ENCODE peak calls at places on chromosome 7, in four cellular contexts. S, E, R and F are unnamed samples.

GRCh38 chr7:133095119-133095671 is 13.3 kb upstream of the CHCHD3 start:
- DNase-seq in E (no peak), S (no peak), R (no peak), F (no peak)

GRCh38 chr7:137882806-137883205 is 36.0 kb upstream of the DGKI start:
- DNase-seq in R (no peak), E (no peak), S (no peak), F (peak)

GRCh38 chr7:55206235-55207029 is 158.7 kb upstream of the LANCL2 start:
- DNase-seq in R (no peak), E (no peak), S (no peak), F (peak)

GRCh38 chr7:3210531-3210930 is 90.5 kb upstream of the SDK1 start:
- DNase-seq in E (no peak), S (no peak), R (no peak), F (no peak)

GRCh38 chr7:13198036-13198435 is 510.6 kb downstream of the ARL4A start:
- DNase-seq in E (no peak), S (no peak), R (no peak), F (no peak)

GRCh38 chr7:159027091-159027802 is 117.4 kb downstream of the VIPR2 start:
- DNase-seq in E (no peak), R (no peak), S (no peak), F (no peak)

GRCh38 chr7:47091141-47091540 is 490.8 kb downstream of the TNS3 start:
- DNase-seq in E (no peak), R (no peak), S (no peak), F (peak)

GRCh38 chr7:48171190-48171589 is at the start of gene ABCA13:
- DNase-seq in S (no peak), R (no peak), E (no peak), F (peak)

GRCh38 chr7:144780071-144780608 is 55.7 kb downstream of the TPK1 start:
- DNase-seq in E (no peak), S (no peak), R (no peak), F (no peak)

GRCh38 chr7:47586925-47587324 is 5.0 kb upstream of the TNS3 start:
- DNase-seq in S (no peak), E (no peak), R (no peak), F (no peak)

GRCh38 chr7:152709307-152710133 is 33.6 kb upstream of the XRCC2 start:
- DNase-seq in R (no peak), E (no peak), S (no peak), F (peak)

GRCh38 chr7:30181211-30181610 is 46.4 kb downstream of the MTURN start:
- DNase-seq in R (no peak), S (no peak), E (no peak), F (no peak)

GRCh38 chr7:23261843-23262452 is 15.4 kb downstream of the GPNMB start:
- DNase-seq in R (no peak), E (peak), S (peak), F (peak)

GRCh38 chr7:113086431-113086888 is at the start of gene GPR85:
- DNase-seq in R (no peak), S (no peak), E (peak), F (peak)

GRCh38 chr7:120951826-120952225 is 1.2 kb downstream of the ING3 start:
- DNase-seq in S (no peak), R (no peak), E (no peak), F (no peak)

GRCh38 chr7:16397497-16398210 is 23.7 kb downstream of the CRPPA start:
- DNase-seq in R (no peak), E (no peak), S (no peak), F (peak)

GRCh38 chr7:106419455-106420182 is 134.8 kb upstream of the NAMPT start:
- DNase-seq in R (no peak), S (no peak), E (no peak), F (no peak)

GRCh38 chr7:48089415-48089975 is 430 bp downstream of the UPP1 start:
- DNase-seq in R (no peak), E (peak), S (no peak), F (no peak)

GRCh38 chr7:633381-634018 is 93.0 kb upstream of the DNAAF5 start:
- DNase-seq in E (no peak), R (no peak), S (no peak), F (no peak)

GRCh38 chr7:108263364-108263951 is 133.3 kb upstream of the LAMB4 start:
- DNase-seq in S (no peak), E (no peak), R (no peak), F (no peak)

GRCh38 chr7:30904566-30904965 is 7.1 kb upstream of the AQP1 start:
- DNase-seq in R (no peak), S (no peak), E (no peak), F (no peak)

GRCh38 chr7:104700336-104700735 is 313.7 kb upstream of the KMT2E start:
- DNase-seq in E (no peak), S (no peak), R (no peak), F (no peak)

GRCh38 chr7:77802557-77803410 is 4.2 kb downstream of the PHTF2 start:
- DNase-seq in S (no peak), E (no peak), R (no peak), F (no peak)

GRCh38 chr7:135757719-135758411 is 9.3 kb upstream of the FAM180A start:
- DNase-seq in E (no peak), R (no peak), S (no peak), F (peak)

GRCh38 chr7:130988443-130988842 is 254.4 kb upstream of the KLF14 start:
- DNase-seq in S (no peak), R (no peak), E (no peak), F (peak)

GRCh38 chr7:42091461-42092229 is 145.4 kb downstream of the GLI3 start:
- DNase-seq in S (peak), R (no peak), E (no peak), F (peak)

GRCh38 chr7:4195650-4196049 is 486.4 kb upstream of the FOXK1 start:
- DNase-seq in E (no peak), S (no peak), R (no peak), F (no peak)

GRCh38 chr7:20219446-20220292 is 2.5 kb upstream of the MACC1 start:
- DNase-seq in E (peak), R (peak), S (peak), F (peak)

GRCh38 chr7:26419198-26419597 is 127.5 kb downstream of the SNX10 start:
- DNase-seq in E (no peak), R (no peak), S (no peak), F (no peak)

GRCh38 chr7:21092923-21093702 is 306.4 kb upstream of the SP8 start:
- DNase-seq in S (no peak), R (no peak), E (no peak), F (no peak)

GRCh38 chr7:106313456-106313891 is 28.7 kb upstream of the NAMPT start:
- DNase-seq in E (no peak), R (no peak), S (no peak), F (peak)

GRCh38 chr7:11847336-11847735 is 15.3 kb upstream of the THSD7A start:
- DNase-seq in S (no peak), E (no peak), R (no peak), F (no peak)

GRCh38 chr7:7183833-7184463 is 1.6 kb downstream of the C1GALT1 start:
- DNase-seq in R (no peak), S (no peak), E (no peak), F (no peak)

GRCh38 chr7:84207025-84207424 is 12.4 kb upstream of the SEMA3A start:
- DNase-seq in E (no peak), R (no peak), S (no peak), F (no peak)

DNA sequence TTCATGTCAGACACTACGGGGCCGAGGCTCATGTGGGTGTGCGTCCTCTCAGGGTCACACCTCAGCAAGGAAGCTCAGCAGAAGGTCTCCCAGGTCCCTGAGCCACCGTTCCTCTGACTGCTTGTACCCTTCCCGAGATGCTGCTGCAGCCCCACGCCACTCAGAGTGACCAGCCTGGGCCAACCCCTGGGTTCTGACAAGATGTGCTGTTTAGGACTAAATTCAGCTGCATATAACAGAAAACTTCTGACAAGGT is 512.5 kb downstream of the DNAJB6 start:
- DNase-seq in S (no peak), E (no peak), R (no peak), F (no peak)
- H3K9ac ChIP-seq in S (no peak), E (no peak), R (no peak), F (no peak)

GRCh38 chr7:1867861-1868260 is 197.8 kb downstream of the ELFN1 start:
- DNase-seq in S (no peak), R (no peak), E (no peak), F (no peak)

GRCh38 chr7:1868400-1869165 is 198.5 kb downstream of the ELFN1 start:
- DNase-seq in E (no peak), R (no peak), S (no peak), F (no peak)

GRCh38 chr7:1872191-1873069 is 202.4 kb downstream of the ELFN1 start:
- DNase-seq in S (peak), R (no peak), E (no peak), F (no peak)

GRCh38 chr7:1867326-1867725 is 197.2 kb downstream of the ELFN1 start:
- DNase-seq in S (no peak), E (no peak), R (no peak), F (no peak)

GRCh38 chr7:1869731-1870130 is 199.7 kb downstream of the ELFN1 start:
- DNase-seq in R (no peak), E (no peak), S (no peak), F (no peak)
- TF ChIP-seq BHLHE40 in R (no peak), E (no peak), S (no peak), F (no peak)

GRCh38 chr7:156889746-156890145 is 3.2 kb downstream of the LMBR1 start:
- DNase-seq in R (no peak), E (no peak), S (no peak), F (no peak)

GRCh38 chr7:156895024-156895780 is 2.2 kb upstream of the LMBR1 start:
- DNase-seq in E (peak), R (no peak), S (no peak), F (no peak)

GRCh38 chr7:156892821-156893706 is at the start of gene LMBR1:
- DNase-seq in S (peak), E (peak), R (peak), F (peak)

GRCh38 chr7:156889089-156889488 is 3.9 kb downstream of the LMBR1 start:
- DNase-seq in E (no peak), S (no peak), R (no peak), F (peak)

GRCh38 chr7:156892086-156892800 is 740 bp downstream of the LMBR1 start:
- DNase-seq in S (peak), E (peak), R (no peak), F (no peak)
- H3K9ac ChIP-seq in S (peak), E (peak), R (peak), F (peak)

DNA sequence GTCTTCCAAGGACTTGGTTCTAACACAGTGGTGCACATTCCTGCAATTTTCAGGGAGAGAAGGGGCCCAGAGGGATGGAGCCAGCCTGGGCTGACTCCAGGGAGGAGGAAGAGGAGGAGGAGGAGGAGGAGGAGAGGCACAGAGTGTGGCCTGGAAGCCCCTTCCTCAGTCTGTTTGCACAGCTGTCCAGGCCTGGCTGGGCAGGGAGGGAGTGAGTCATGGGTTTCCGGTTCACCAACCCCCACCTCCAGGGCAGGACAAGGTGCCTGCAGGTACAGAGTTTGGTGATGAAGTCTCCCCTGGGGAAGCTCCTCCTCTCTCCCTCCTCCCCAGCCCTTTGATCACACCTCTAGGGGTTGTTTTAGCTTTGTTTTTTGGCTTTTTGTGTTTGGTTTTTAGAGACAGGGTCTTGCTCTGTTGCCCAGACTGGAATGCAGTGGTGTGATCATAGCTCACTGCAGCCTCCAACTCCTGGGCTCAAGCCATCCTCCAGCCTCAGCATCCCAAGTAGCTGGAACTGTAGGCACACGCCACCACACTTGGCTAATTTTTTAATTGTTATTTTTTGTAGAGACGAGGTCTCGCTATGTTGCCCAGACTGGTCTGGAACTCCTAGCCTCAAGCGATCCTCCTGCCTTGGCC is 77.5 kb upstream of the CUX1 start:
- DNase-seq in R (no peak), E (no peak), S (no peak), F (no peak)
- TF ChIP-seq BHLHE40 in R (no peak), E (no peak), S (no peak), F (no peak)

GRCh38 chr7:94050046-94050445 is 45.9 kb upstream of the BET1 start:
- DNase-seq in S (no peak), E (no peak), R (peak), F (no peak)

GRCh38 chr7:94047965-94048364 is 43.8 kb upstream of the BET1 start:
- DNase-seq in E (no peak), R (no peak), S (no peak), F (no peak)

GRCh38 chr7:94052398-94053180 is 48.4 kb upstream of the BET1 start:
- DNase-seq in E (no peak), S (no peak), R (peak), F (no peak)

GRCh38 chr7:94053532-94053931 is 49.4 kb upstream of the BET1 start:
- DNase-seq in S (no peak), E (no peak), R (no peak), F (no peak)

GRCh38 chr7:94049615-94050014 is 45.5 kb upstream of the BET1 start:
- DNase-seq in E (no peak), R (no peak), S (no peak), F (no peak)
- H3K9ac ChIP-seq in E (no peak), R (no peak), S (no peak), F (no peak)

GRCh38 chr7:142130282-142130681 is 18.8 kb downstream of the MGAM2 start:
- DNase-seq in R (no peak), S (no peak), E (no peak), F (no peak)
- TF ChIP-seq BHLHE40 in R (no peak), S (no peak), E (no peak), F (no peak)

DNA sequence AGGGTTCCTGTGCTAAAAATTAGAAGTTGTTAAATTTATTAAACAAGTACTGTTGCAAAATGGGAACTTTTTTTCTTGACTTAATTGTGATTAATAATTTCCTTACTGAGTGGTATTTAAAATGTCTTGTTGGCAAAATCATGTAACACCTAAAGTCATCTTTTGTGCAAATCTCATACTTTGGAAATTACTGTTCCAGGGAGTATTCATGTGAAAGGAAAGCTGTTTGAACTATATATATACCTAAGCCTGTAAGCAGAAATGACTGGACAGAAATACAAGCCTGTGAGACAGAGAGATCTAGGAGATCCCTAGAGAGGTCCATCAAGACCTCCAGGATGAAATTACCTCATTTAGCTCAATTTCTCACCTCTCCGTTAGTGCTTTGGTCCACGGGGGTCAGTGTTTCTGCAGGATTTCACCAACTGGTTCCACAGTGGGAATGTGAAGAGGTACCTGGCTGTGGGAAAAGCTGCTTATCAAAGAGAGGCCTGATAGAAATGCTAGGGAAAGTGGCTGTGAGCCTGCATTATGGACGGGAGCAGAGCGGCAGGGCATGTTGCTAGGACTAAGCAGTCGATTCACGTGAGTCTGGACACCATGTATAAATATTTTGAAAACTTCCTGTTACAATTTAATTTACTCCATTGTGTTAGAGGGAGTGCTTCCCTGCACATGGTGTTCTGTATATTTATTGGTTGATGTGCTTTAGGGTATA is 7.9 kb downstream of the LUC7L2 start:
- DNase-seq in S (no peak), E (no peak), R (no peak), F (no peak)
- H3K9ac ChIP-seq in S (no peak), E (no peak), R (no peak), F (no peak)

GRCh38 chr7:157538321-157538720 is 201.5 kb downstream of the DNAJB6 start:
- DNase-seq in S (no peak), R (no peak), E (no peak), F (no peak)
- TF ChIP-seq BHLHE40 in S (no peak), R (no peak), E (no peak), F (no peak)

DNA sequence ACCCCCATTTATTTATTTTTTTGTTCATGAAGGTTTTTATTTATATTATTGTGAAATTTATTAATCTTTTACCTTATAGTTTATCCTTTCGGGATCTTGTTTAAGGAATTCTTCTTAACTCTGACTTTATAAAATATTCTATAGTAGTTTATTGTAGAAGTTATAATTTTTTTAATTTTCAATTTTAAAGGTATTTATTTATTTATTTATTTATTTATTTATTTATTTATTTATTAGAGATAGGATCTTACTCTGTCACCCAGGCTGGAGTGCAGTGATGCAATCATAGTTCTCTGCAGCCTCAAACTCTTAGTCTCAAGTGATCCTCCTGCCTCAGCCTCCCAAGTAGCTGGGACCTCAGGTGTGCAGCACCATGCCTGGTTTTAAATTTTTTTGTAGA is 56.0 kb downstream of the NRF1 start:
- DNase-seq in S (no peak), R (no peak), E (no peak), F (no peak)
- H3K9ac ChIP-seq in S (no peak), R (no peak), E (no peak), F (no peak)

DNA sequence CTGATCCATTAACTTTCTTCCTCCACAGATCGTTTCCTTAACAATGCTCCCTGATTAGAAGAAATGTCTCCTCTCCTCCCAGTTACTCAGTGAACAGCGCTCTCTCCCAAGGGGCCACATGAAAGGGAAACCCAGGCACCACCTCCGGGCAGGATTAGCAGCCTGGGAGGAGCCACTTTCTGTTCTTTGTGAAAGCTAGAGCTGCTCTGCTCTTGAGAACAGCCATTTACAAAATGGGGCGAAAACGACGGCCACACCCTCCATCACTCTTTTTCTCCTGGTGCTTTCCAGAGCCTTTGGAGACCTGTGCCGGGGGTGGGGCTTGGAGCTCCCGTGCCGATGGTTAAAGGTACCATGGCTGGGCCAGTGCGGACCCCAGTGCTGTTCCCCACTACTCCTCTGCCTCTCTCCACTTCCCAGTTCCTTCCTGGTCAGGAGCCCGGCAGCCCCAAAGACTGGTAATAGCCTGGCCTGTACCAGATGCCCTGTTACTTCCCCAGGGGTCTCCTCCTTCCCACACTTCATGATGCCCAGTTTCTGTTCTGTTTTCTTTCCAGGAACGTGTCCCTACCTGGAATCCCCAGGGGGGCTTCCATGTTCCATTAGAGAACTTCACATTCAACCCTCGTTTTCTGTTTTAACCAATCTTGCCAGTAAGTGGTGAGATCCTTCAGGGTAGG is 402.9 kb upstream of the GALNT17 start:
- DNase-seq in E (no peak), S (no peak), R (no peak), F (no peak)
- TF ChIP-seq BHLHE40 in E (no peak), S (no peak), R (no peak), F (no peak)